ENCODE peak calls at places on chromosomes 3 and 15, in four cellular contexts. F is upper lobe of right lung, I is lower leg skin, J is PC-3. X is an unnamed sample.
A peak's percentile ranks its signal among the peaks of the same experiment; 100 is the strongest.

GRCh38 chr3:193816656-193817311 is 223.8 kb downstream of the OPA1 start:
- DNase-seq in J (no peak), F (no peak), I (peak; percentile 89), X (no peak)

GRCh38 chr15:62824111-62824737 is 218.3 kb upstream of the TPM1 start:
- DNase-seq in F (no peak), J (peak; percentile 51), I (no peak), X (no peak)

GRCh38 chr3:27349832-27350231 is 19.4 kb downstream of the NEK10 start:
- DNase-seq in J (no peak), F (no peak), I (no peak), X (no peak)

GRCh38 chr3:128456776-128457715 is 9.6 kb downstream of the DNAJB8 start:
- DNase-seq in J (no peak), F (no peak), I (no peak), X (no peak)

GRCh38 chr15:44034933-44035624 is 160.0 kb downstream of the FRMD5 start:
- DNase-seq in J (peak; percentile 77), I (no peak), F (no peak), X (no peak)

GRCh38 chr15:90191795-90192494 is 9.2 kb upstream of the SEMA4B start:
- DNase-seq in J (no peak), I (peak; percentile 93), F (peak; percentile 79), X (peak; percentile 55)

GRCh38 chr3:75978686-75979085 is 193.3 kb upstream of the ZNF717 start:
- DNase-seq in F (no peak), I (no peak), J (peak; percentile 23), X (no peak)

GRCh38 chr15:38992541-38993334 is 428.1 kb upstream of the RASGRP1 start:
- DNase-seq in I (no peak), J (no peak), F (no peak), X (no peak)

GRCh38 chr15:48541659-48542334 is 103.7 kb downstream of the FBN1 start:
- DNase-seq in F (no peak), J (peak; percentile 32), I (no peak), X (no peak)

GRCh38 chr15:56964182-56964581 is 45.7 kb downstream of the TCF12 start:
- DNase-seq in I (no peak), J (no peak), F (no peak), X (no peak)

GRCh38 chr3:14201881-14202684 is 23.5 kb downstream of the LSM3 start:
- DNase-seq in F (no peak), J (no peak), I (no peak), X (no peak)

GRCh38 chr15:57743424-57743823 is 36.9 kb downstream of the POLR2M start:
- DNase-seq in F (no peak), I (no peak), J (peak; percentile 12), X (no peak)

GRCh38 chr15:57902155-57902554 is 163.4 kb downstream of the ALDH1A2 start:
- DNase-seq in F (no peak), I (no peak), J (peak; percentile 22), X (no peak)

GRCh38 chr3:129553171-129553570 is 10.2 kb downstream of the H1-8 start:
- DNase-seq in J (no peak), F (no peak), I (no peak), X (no peak)

GRCh38 chr3:183800221-183800863 is 25.0 kb downstream of the MAP6D1 start:
- DNase-seq in J (no peak), F (no peak), I (no peak), X (no peak)

GRCh38 chr15:51349156-51349844 is 7.8 kb downstream of the GLDN start:
- DNase-seq in F (no peak), I (no peak), J (no peak), X (no peak)
- TF ChIP-seq CTCF in F (no peak), I (no peak), J (no peak), X (no peak)

DNA sequence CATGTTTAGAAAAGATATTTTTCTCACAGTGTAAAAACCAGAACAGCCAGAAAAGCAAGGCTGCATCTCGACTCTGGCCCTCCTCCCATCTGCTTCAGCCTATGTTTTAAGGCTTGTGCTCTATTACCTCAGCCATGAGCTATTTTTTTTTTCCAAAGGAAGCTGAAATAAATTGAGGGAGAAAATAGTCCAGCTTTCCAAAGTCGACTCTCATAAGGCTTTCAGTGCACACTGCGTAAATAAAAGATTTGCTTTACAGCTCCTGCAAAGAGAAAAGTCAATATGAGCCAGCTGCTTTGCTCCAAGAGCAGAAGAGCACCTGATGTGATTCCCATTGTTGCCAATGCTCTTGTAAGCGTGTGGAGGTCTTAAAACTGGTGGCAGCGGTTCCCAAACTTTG is 26.7 kb downstream of the SCG3 start:
- DNase-seq in J (no peak), I (no peak), F (no peak), X (no peak)
- TF ChIP-seq CTCF in J (no peak), I (no peak), F (no peak), X (no peak)

DNA sequence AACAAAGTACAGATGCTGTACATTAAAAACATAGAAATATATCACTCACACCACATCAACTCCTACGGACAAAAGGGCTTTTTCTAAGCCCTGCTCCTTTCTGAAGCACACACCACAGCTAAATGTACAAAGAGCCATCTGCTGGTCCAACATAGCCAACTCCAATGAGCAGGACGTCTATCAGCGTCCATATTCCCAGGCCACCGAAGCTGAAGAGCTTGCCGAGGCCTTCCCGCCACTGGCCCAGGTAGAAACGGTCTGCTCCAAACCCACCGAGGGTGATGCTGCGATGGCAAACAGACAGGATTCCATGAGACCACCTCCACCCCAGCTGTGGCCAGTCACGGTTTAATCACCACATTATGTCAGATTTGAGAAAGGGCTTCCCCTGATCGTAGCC is 9.8 kb downstream of the TM2D3 start:
- DNase-seq in F (no peak), J (no peak), I (no peak), X (no peak)
- TF ChIP-seq CTCF in F (no peak), J (peak; percentile 8), I (no peak), X (no peak)

DNA sequence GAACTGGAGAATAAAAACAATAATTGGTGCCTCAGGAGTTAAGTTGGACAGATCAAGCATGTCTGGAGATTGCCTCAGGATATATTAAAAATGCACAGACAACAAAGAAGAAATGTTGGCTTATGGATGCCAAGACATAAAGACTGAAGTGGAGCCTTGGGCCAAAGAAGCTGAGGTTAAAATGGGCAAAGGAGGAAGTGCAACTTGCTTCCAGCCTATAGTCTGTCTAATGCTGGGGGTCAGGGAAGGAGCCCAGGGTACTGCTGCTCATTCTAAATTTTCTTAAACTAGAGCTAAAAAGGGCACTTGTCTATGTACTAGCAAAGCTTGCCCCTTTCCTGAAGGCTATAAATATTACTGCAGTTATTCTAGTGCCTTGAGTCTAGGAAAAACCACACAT is 77.6 kb downstream of the ESYT3 start:
- DNase-seq in J (no peak), I (no peak), F (no peak), X (no peak)
- TF ChIP-seq CTCF in J (no peak), I (no peak), F (no peak), X (no peak)

DNA sequence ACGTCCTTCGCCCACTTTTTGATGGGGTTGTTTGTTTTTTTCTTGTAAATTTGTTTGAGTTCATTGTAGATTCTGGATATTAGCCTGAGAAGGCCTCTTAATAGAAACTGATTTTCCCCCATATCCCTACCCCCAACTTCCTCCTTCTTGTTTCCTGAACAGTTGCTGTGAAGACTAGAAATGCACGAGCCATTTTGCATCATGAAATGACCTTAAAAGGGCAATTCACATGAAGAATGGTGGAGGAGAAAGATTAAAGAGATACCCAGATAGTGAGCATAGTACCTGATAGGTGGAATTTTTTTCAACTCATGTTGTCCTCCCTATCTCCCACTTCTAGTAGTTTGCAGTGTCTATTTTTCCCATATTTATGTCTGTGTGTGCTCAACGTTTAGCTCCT is 55.2 kb upstream of the KCNH8 start:
- DNase-seq in I (no peak), J (no peak), F (no peak), X (no peak)
- TF ChIP-seq CTCF in I (no peak), J (no peak), F (no peak), X (no peak)

GRCh38 chr3:124920718-124921117 is 13.8 kb downstream of the MUC13 start:
- DNase-seq in J (no peak), F (no peak), I (no peak), X (no peak)

GRCh38 chr3:124926426-124927116 is 8.0 kb downstream of the MUC13 start:
- DNase-seq in I (peak; percentile 21), J (peak; percentile 5), F (no peak), X (no peak)

GRCh38 chr3:124927454-124928079 is 7.0 kb downstream of the MUC13 start:
- DNase-seq in F (no peak), J (no peak), I (no peak), X (no peak)

GRCh38 chr3:124924741-124925140 is 9.8 kb downstream of the MUC13 start:
- DNase-seq in J (no peak), I (no peak), F (no peak), X (no peak)

DNA sequence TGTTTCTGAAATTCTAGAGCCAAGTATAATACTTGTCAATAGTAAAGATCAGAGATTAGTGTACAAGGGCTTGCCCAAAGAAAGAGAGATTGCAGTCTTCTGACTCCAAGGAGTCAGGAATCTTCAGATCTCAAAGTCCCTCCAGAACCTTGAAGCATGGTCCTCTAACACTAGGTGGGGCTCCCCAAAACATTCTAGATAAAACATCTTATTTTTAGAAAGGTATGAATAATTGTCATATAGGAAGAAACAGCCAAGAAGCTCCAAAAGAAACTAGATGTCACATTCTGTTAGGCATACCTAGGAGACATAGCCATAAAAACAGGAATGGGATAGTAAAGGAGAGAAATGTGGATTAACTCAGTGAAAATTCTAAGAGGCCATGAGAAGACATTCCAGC is 10.7 kb downstream of the MUC13 start:
- DNase-seq in I (no peak), F (no peak), J (no peak), X (no peak)
- TF ChIP-seq CTCF in I (no peak), F (peak; percentile 19), J (no peak), X (no peak)